ENCODE peak calls at places on chromosome 13, in four cellular contexts. P is K562, I is HepG2, X is GM12878. C is an unnamed sample.

GRCh38 chr13:49295231-49295630 is 47.5 kb downstream of the CDADC1 start:
- DNase-seq in P (no peak), I (no peak), X (no peak), C (no peak)

GRCh38 chr13:73781384-73781783 is 352.8 kb downstream of the KLF12 start:
- DNase-seq in P (no peak), I (no peak), X (no peak), C (no peak)

GRCh38 chr13:30898070-30898469 is 8.0 kb upstream of the MEDAG start:
- DNase-seq in P (no peak), I (no peak), X (no peak), C (no peak)

GRCh38 chr13:35378939-35379338 is 97.5 kb downstream of the MAB21L1 start:
- DNase-seq in P (no peak), I (no peak), X (no peak), C (no peak)

GRCh38 chr13:85095887-85096286 is 703.3 kb downstream of the SLITRK6 start:
- DNase-seq in P (no peak), I (no peak), X (no peak), C (no peak)

GRCh38 chr13:24043590-24044350 is 116.8 kb upstream of the SPATA13 start:
- DNase-seq in P (no peak), I (no peak), X (no peak), C (no peak)

GRCh38 chr13:100392709-100393630 is 195.6 kb downstream of the GGACT start:
- DNase-seq in P (peak; percentile 82), I (peak; percentile 91), X (peak; percentile 19), C (peak; percentile 49)

GRCh38 chr13:46288570-46289259 is 77.0 kb downstream of the LRRC63 start:
- DNase-seq in P (peak; percentile 26), I (peak; percentile 27), X (peak; percentile 19), C (peak; percentile 49)

GRCh38 chr13:46386996-46387851 is at the start of gene RUBCNL:
- DNase-seq in P (no peak), I (no peak), X (no peak), C (peak; percentile 45)

GRCh38 chr13:99916366-99917103 is 55.0 kb downstream of the ZIC5 start:
- DNase-seq in P (peak; percentile 61), I (peak; percentile 76), X (peak; percentile 31), C (peak; percentile 67)

GRCh38 chr13:114007566-114007965 is 33.7 kb upstream of the C13orf46 start:
- DNase-seq in P (no peak), I (no peak), X (no peak), C (no peak)

GRCh38 chr13:108437496-108437895 is 168.0 kb downstream of the TNFSF13B start:
- DNase-seq in P (no peak), I (no peak), X (no peak), C (no peak)

GRCh38 chr13:101308247-101309013 is 107.9 kb downstream of the NALCN start:
- DNase-seq in P (no peak), I (no peak), X (no peak), C (no peak)

GRCh38 chr13:34356686-34357434 is 538.9 kb downstream of the RFC3 start:
- DNase-seq in P (no peak), I (no peak), X (no peak), C (no peak)

GRCh38 chr13:25901460-25902376 is 150.1 kb downstream of the SHISA2 start:
- DNase-seq in P (no peak), I (peak; percentile 33), X (peak; percentile 75), C (no peak)

GRCh38 chr13:113299951-113300350 is 2.9 kb downstream of the LAMP1 start:
- DNase-seq in P (no peak), I (peak; percentile 91), X (peak; percentile 39), C (no peak)

DNA sequence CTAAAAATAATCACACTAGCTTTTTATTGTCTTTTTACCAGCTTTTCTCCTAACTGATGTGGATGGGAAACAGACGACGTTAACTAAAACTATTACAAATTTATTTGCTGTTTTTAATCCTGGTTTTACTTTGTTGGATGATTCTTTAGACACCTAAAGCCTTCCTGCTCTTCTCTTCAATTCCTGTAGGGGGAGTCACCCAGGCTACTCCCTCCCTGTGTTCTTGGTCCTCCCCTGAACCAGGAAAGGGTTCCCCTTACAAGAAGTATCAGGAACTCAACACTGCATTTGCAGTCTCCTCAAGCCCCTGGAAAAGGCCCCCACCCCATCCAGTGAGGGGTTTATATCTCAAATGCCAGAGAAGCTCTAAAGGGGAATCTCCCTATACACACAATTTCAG is 206.1 kb downstream of the SUCLA2 start:
- DNase-seq in P (peak; percentile 10), I (peak; percentile 7), X (no peak), C (peak; percentile 22)
- TF ChIP-seq TARDBP in P (no peak), I (no peak), X (no peak), C (no peak)

DNA sequence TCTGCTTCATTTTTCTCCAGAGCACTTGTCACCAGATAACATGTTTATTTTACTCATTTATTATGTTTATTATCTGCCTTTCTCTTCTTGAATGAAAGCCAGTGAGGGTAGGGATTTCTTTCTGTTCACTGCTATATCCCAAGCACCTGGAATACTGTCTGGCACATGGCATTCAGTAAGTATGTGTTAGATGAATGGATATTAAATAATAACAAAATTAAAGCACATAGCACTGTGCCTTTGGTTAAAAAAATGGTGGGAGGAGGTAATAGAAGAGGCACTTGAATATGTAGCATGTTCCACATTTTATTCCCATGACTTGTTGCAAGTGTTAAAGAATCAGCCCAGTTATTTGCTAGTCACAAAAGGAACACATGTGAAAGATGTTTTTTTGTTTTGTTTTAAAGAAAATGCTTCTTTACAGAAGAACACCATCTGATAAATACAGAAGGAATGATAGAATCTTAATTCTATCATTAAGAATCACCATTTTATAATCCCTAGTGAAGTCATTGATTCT is 151.0 kb downstream of the DLEU7 start:
- DNase-seq in P (no peak), I (no peak), X (no peak), C (no peak)
- TF ChIP-seq TARDBP in P (no peak), I (no peak), X (no peak), C (no peak)

GRCh38 chr13:92574499-92574898 is 652.1 kb upstream of the GPC6 start:
- DNase-seq in P (no peak), I (no peak), X (no peak), C (no peak)

GRCh38 chr13:92572190-92572589 is 654.4 kb upstream of the GPC6 start:
- DNase-seq in P (no peak), I (no peak), X (no peak), C (no peak)

GRCh38 chr13:92573467-92574057 is 653.0 kb upstream of the GPC6 start:
- DNase-seq in P (peak; percentile 32), I (peak; percentile 44), X (no peak), C (peak; percentile 79)

GRCh38 chr13:92578358-92578757 is 648.2 kb upstream of the GPC6 start:
- DNase-seq in P (no peak), I (no peak), X (no peak), C (no peak)

DNA sequence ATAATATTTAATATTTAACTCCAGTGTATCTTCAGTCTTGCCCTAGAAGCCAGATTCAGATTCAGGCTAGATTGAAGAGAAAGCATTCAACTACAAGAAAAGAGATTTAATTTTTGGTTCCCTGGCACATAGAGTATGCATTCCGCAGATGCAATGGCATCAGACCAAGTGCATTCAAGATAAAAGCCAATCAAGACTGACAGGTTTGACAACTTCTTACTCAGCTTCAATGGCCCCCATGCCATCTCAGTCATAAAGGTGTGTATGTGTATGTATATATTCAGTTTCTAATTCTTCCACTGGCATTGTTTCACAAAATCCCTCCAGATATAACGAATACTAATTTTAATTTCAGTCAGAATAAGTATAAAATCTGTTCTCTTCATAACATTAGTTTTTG is 650.8 kb upstream of the GPC6 start:
- DNase-seq in P (no peak), I (no peak), X (no peak), C (no peak)
- TF ChIP-seq TARDBP in P (no peak), I (no peak), X (no peak), C (no peak)

GRCh38 chr13:91155512-91156114 is 191.9 kb upstream of the MIR17HG start:
- DNase-seq in P (no peak), I (no peak), X (no peak), C (no peak)

GRCh38 chr13:91157273-91158014 is 190.0 kb upstream of the MIR17HG start:
- DNase-seq in P (no peak), I (no peak), X (no peak), C (no peak)

GRCh38 chr13:91154553-91154952 is 192.9 kb upstream of the MIR17HG start:
- DNase-seq in P (no peak), I (no peak), X (no peak), C (no peak)

GRCh38 chr13:91154954-91155353 is 192.5 kb upstream of the MIR17HG start:
- DNase-seq in P (no peak), I (no peak), X (no peak), C (no peak)

GRCh38 chr13:91153372-91153771 is 194.1 kb upstream of the MIR17HG start:
- DNase-seq in P (no peak), I (no peak), X (no peak), C (no peak)
- TF ChIP-seq TARDBP in P (no peak), I (no peak), X (no peak), C (no peak)

C was measured in HEK293T.